ENCODE peak calls at places on chromosomes 6 and 20, in eight cellular contexts. L is NB4, Y is A549, H is H1, X is HCT116, P is K562, A is GM12878, Z is HepG2. C is an unnamed sample.

GRCh38 chr6:37056439-37057127 is 51.1 kb downstream of the FGD2 start:
- DNase-seq in L (no peak), Y (peak), H (peak), X (peak), P (no peak), A (no peak), Z (peak), C (no peak)

GRCh38 chr20:34473262-34473883 is 42.8 kb upstream of the DYNLRB1 start:
- DNase-seq in L (peak), Y (peak), H (peak), X (peak), P (peak), A (no peak), Z (peak), C (peak)

GRCh38 chr6:155586036-155586557 is 130.5 kb upstream of the NOX3 start:
- DNase-seq in L (no peak), Y (no peak), H (no peak), X (no peak), P (no peak), A (no peak), Z (no peak), C (no peak)

GRCh38 chr6:132830236-132830799 is 15.9 kb downstream of the RPS12 start:
- DNase-seq in L (peak), Y (peak), H (no peak), X (no peak), P (no peak), A (no peak), Z (peak), C (peak)

GRCh38 chr20:58818585-58819285 is 32.0 kb downstream of the GNAS-AS1 start:
- DNase-seq in L (peak), Y (no peak), H (no peak), X (no peak), P (no peak), A (peak), Z (no peak), C (no peak)

GRCh38 chr20:63342561-63343459 is 18.3 kb downstream of the CHRNA4 start:
- DNase-seq in L (no peak), Y (no peak), H (no peak), X (no peak), P (no peak), A (no peak), Z (no peak), C (no peak)

GRCh38 chr6:154482858-154483257 is 27.6 kb downstream of the CNKSR3 start:
- DNase-seq in L (no peak), Y (no peak), H (no peak), X (no peak), P (no peak), A (no peak), Z (no peak), C (peak)

GRCh38 chr20:4507288-4507719 is 214.4 kb upstream of the PRND start:
- DNase-seq in L (no peak), Y (peak), H (no peak), X (no peak), P (no peak), A (no peak), Z (no peak), C (peak)

GRCh38 chr6:158324136-158324535 is 11.9 kb downstream of the TULP4 start:
- DNase-seq in L (no peak), Y (no peak), H (no peak), X (no peak), P (no peak), A (no peak), Z (no peak), C (no peak)

GRCh38 chr20:19952392-19952791 is 64.8 kb upstream of the NAA20 start:
- DNase-seq in L (no peak), Y (no peak), H (no peak), X (no peak), P (no peak), A (no peak), Z (no peak), C (no peak)

GRCh38 chr20:10647471-10647870 is 26.3 kb downstream of the JAG1 start:
- DNase-seq in L (peak), Y (no peak), H (no peak), X (no peak), P (peak), A (no peak), Z (peak), C (no peak)

GRCh38 chr6:151738267-151738666 is 69.2 kb upstream of the ESR1 start:
- DNase-seq in L (no peak), Y (no peak), H (no peak), X (no peak), P (no peak), A (no peak), Z (no peak), C (no peak)

GRCh38 chr20:41654884-41655283 is 36.7 kb upstream of the CHD6 start:
- DNase-seq in L (peak), Y (no peak), H (no peak), X (no peak), P (no peak), A (no peak), Z (no peak), C (no peak)

GRCh38 chr6:5179917-5180316 is 80.8 kb downstream of the LYRM4 start:
- DNase-seq in L (no peak), Y (peak), H (no peak), X (no peak), P (no peak), A (no peak), Z (no peak), C (no peak)

GRCh38 chr6:161547617-161548016 is 273.8 kb upstream of the AGPAT4 start:
- DNase-seq in L (peak), Y (peak), H (no peak), X (no peak), P (no peak), A (no peak), Z (no peak), C (no peak)

GRCh38 chr20:46828471-46828870 is 66.2 kb upstream of the EYA2 start:
- DNase-seq in L (no peak), Y (no peak), H (no peak), X (no peak), P (no peak), A (no peak), Z (no peak), C (no peak)

DNA sequence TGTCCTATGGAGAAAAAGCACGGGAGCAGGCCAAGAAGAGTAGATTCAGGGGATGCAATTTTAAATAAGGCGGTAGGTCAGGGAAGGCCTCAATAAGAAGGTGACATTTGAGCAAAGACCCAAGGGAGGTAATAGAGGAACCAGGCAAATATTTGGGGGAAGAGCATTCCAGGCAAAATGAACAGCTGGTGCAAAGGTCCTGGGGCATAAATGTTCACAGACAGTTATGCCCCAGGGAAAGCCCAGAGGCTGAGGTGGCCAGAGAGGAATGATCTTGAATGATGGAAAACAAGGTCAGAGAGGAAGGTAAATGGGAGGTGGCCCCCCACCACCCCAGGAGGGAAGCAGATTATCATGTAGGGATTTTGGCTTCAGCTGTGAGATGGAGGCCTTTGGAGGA is 47.4 kb upstream of the SIRPA start:
- DNase-seq in L (no peak), Y (no peak), H (no peak), X (no peak), P (no peak), A (no peak), Z (no peak), C (no peak)
- TF ChIP-seq POLR2A in L (no peak), Y (no peak), H (no peak), X (no peak), P (no peak), A (no peak), Z (no peak), C (no peak)

GRCh38 chr6:112086744-112087135 is 542 bp downstream of the TUBE1 start:
- DNase-seq in L (peak), Y (peak), H (no peak), X (peak), P (peak), A (peak), Z (peak), C (peak)
- TF ChIP-seq MAX in L (no peak), Y (no peak), H (no peak), X (no peak), P (no peak), A (no peak), Z (no peak), C (no peak)

DNA sequence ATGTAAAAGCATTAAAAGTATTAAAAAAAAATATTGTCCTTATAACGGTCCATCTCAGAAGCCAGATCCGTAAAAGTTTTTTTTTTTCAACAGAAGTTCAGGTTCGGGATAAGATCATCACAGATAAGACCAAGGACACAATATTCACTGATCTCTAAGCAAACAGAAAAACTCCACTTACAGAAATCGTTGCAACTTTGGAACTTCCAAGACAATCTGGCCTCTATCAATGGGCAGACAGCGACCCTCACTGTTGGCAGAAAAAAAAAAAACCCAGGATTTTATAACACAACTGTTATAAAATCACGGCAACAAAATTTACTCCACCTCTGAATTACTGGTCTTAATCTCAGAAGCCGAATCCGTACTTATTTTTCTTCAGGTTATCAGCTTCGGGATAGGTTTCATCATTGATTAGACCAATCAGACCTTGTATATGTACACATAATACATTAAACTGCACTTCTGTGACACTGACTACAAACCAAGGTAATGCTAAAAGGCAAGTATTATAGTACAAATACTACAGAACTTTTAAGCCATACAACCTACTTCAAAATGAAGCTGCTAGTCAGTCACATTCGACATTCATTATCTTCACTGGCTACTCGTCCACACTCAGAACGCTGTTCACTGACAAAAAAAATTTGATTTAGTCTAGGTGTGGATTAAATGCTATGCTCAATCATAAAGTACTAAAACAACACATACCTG is 34.7 kb upstream of the SYNCRIP start:
- DNase-seq in L (peak), Y (no peak), H (no peak), X (no peak), P (no peak), A (no peak), Z (no peak), C (peak)
- TF ChIP-seq CTCF in L (no peak), Y (peak), H (no peak), X (no peak), P (no peak), A (no peak), Z (peak), C (no peak)

GRCh38 chr6:43689421-43689820 is 1.8 kb upstream of the MRPS18A start:
- DNase-seq in L (no peak), Y (no peak), H (no peak), X (no peak), P (no peak), A (no peak), Z (no peak), C (no peak)

GRCh38 chr6:43687079-43687436 is 533 bp downstream of the MRPS18A start:
- DNase-seq in L (no peak), Y (no peak), H (no peak), X (no peak), P (no peak), A (no peak), Z (no peak), C (no peak)

GRCh38 chr6:43682724-43683429 is 4.7 kb downstream of the MRPS18A start:
- DNase-seq in L (no peak), Y (no peak), H (no peak), X (no peak), P (peak), A (no peak), Z (no peak), C (peak)

GRCh38 chr6:43683708-43684455 is 3.7 kb downstream of the MRPS18A start:
- DNase-seq in L (peak), Y (no peak), H (no peak), X (no peak), P (no peak), A (no peak), Z (no peak), C (no peak)

GRCh38 chr6:43687437-43688347 is at the start of gene MRPS18A:
- DNase-seq in L (peak), Y (peak), H (peak), X (peak), P (peak), A (no peak), Z (peak), C (peak)
- TF ChIP-seq POLR2A in L (peak), Y (peak), H (no peak), X (peak), P (peak), A (peak), Z (peak), C (peak)

DNA sequence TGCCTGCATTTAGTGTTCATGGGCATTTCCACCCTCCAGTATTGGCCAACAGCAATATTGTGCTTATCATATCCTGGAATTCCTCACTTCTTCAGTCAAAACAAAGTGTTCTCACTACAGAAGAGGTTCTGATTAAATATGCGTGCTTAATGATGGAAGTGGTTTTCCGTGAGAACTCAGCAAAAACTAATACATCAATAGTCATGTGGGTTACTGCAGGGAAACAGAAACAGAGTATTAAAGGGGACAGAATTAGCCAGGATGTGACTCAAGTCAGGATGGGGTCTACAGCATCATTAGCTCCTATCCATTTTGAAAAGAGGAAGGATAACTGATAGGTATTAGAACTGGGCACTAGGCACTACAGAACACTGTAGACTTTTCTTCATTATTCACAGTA is 384.6 kb downstream of the CDKAL1 start:
- DNase-seq in L (no peak), Y (no peak), H (no peak), X (no peak), P (no peak), A (no peak), Z (no peak), C (peak)
- TF ChIP-seq MAX in L (no peak), Y (no peak), H (no peak), X (no peak), P (no peak), A (no peak), Z (no peak), C (no peak)

GRCh38 chr6:98846021-98846380 is 11.6 kb downstream of the POU3F2 start:
- DNase-seq in L (no peak), Y (no peak), H (no peak), X (no peak), P (no peak), A (no peak), Z (no peak), C (no peak)
- TF ChIP-seq CTCF in L (no peak), Y (no peak), H (no peak), X (no peak), P (no peak), A (no peak), Z (no peak), C (no peak)

GRCh38 chr6:6851059-6851658 is 256.6 kb upstream of the RREB1 start:
- DNase-seq in L (no peak), Y (peak), H (no peak), X (peak), P (peak), A (no peak), Z (peak), C (peak)
- TF ChIP-seq POLR2A in L (no peak), Y (no peak), H (no peak), X (no peak), P (no peak), A (no peak), Z (no peak), C (no peak)

C was measured in endothelial cell of umbilical vein.